ENCODE peak calls at places on chromosomes 5 and 9, in four cellular contexts. X is GM12878, D is K562, I is HepG2. W is an unnamed sample.

GRCh38 chr5:132877466-132877865 is 4.0 kb downstream of the LEAP2 start:
- DNase-seq in X (no peak), D (no peak), I (no peak), W (no peak)

GRCh38 chr5:33312631-33313030 is 128.1 kb upstream of the TARS1 start:
- DNase-seq in X (no peak), D (no peak), I (no peak), W (no peak)

GRCh38 chr5:151592855-151593408 is 1.8 kb upstream of the FAT2 start:
- DNase-seq in X (no peak), D (no peak), I (peak; percentile 66), W (no peak)

GRCh38 chr5:142342128-142342981 is 17.5 kb upstream of the SPRY4 start:
- DNase-seq in X (no peak), D (peak; percentile 46), I (peak; percentile 82), W (no peak)

GRCh38 chr5:135700731-135701130 is 121.9 kb upstream of the CXCL14 start:
- DNase-seq in X (no peak), D (no peak), I (no peak), W (no peak)

GRCh38 chr5:88555658-88556057 is 287.0 kb upstream of the TMEM161B start:
- DNase-seq in X (no peak), D (peak; percentile 5), I (no peak), W (peak; percentile 44)

GRCh38 chr5:112063191-112063590 is 306.2 kb upstream of the NREP start:
- DNase-seq in X (no peak), D (no peak), I (no peak), W (no peak)

GRCh38 chr5:109907751-109908150 is 218.0 kb downstream of the MAN2A1 start:
- DNase-seq in X (no peak), D (no peak), I (no peak), W (no peak)

GRCh38 chr5:77218263-77218662 is 7.8 kb downstream of the PDE8B start:
- DNase-seq in X (no peak), D (peak; percentile 11), I (no peak), W (no peak)

GRCh38 chr9:100540327-100540726 is 37.6 kb upstream of the CAVIN4 start:
- DNase-seq in X (no peak), D (no peak), I (no peak), W (no peak)

GRCh38 chr5:168472329-168472728 is 13.9 kb upstream of the RARS1 start:
- DNase-seq in X (no peak), D (peak; percentile 18), I (no peak), W (no peak)

GRCh38 chr9:111896942-111897830 is 572 bp downstream of the UGCG start:
- DNase-seq in X (no peak), D (peak; percentile 82), I (peak; percentile 11), W (peak; percentile 79)

GRCh38 chr9:96856363-96857286 is 2.3 kb upstream of the ZNF782 start:
- DNase-seq in X (peak; percentile 34), D (peak; percentile 56), I (peak; percentile 84), W (peak; percentile 74)

GRCh38 chr9:8558176-8558575 is 758.6 kb upstream of the DMAC1 start:
- DNase-seq in X (no peak), D (no peak), I (no peak), W (no peak)

DNA sequence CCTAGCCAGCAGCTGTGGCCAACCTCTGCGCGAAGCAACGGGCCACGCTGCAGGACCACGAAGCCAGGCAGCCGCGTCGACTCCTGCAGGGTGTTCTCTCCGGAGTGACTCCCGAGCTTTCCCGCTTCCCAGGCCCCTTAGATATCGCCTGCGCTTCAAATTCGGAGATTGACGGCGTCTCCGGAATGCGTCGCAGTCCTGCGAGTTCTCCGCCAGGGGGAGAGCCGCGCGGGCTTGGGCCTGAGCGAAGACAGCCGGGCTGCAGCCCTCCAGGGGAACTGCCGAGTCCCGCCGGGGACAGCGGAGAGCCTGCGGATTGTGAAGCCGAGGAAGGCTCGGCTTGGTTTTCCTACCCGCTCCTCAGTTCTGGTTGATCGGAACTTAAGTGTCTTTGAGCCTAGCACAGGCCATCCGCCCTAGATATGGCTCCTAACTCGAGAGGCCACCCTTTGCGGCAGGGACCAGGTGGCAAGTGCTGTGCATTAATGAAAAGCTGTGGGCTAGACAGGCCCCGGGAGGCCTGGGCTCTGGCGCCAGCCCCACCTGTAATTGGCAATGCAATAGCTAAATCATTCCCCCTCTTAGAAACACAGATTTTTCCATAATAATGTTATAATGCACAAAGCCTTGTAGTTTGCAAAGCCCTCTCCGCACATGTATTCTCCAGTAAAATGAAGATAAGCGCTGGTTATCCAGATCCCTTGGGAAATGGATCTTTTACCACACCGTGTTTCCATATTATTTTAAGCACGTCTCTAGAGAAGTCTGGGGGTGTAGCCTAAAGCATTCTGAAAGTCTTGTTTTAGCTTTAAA is 863 bp upstream of the APBA1 start:
- DNase-seq in X (peak; percentile 3), D (peak; percentile 65), I (peak; percentile 55), W (peak; percentile 88)
- TF ChIP-seq HDAC6 in X (peak; percentile 35), D (no peak), I (no peak), W (no peak)

DNA sequence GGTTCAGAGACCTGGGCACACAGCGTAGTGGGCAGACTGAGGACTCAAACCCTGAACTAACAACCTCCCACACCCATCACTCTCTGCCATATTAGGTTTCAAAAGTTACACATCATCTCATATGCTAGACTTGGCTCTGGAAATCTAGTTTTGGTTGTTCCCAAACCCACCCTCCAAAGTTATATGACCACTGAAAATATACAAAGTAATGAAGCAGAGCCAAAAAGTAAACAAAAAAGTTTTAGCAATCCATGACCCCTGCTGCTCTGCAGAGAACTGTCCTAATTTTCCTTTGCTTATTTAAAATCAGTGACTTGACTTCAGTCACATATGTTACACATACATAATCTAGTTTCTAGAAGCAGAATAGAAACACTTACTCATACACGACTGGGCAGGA is 155.6 kb upstream of the TAS2R1 start:
- DNase-seq in X (no peak), D (no peak), I (no peak), W (no peak)
- TF ChIP-seq ATF2 in X (no peak), D (no peak), I (no peak), W (no peak)

GRCh38 chr9:36862206-36863145 is 171.6 kb downstream of the PAX5 start:
- DNase-seq in X (no peak), D (peak; percentile 47), I (peak; percentile 46), W (no peak)
- TF ChIP-seq CEBPB in X (no peak), D (no peak), I (no peak), W (no peak)

GRCh38 chr9:19310246-19310645 is 69.8 kb downstream of the RPS6 start:
- DNase-seq in X (no peak), D (no peak), I (no peak), W (no peak)

GRCh38 chr9:19303216-19303615 is 72.7 kb downstream of the DENND4C start:
- DNase-seq in X (no peak), D (no peak), I (no peak), W (no peak)

DNA sequence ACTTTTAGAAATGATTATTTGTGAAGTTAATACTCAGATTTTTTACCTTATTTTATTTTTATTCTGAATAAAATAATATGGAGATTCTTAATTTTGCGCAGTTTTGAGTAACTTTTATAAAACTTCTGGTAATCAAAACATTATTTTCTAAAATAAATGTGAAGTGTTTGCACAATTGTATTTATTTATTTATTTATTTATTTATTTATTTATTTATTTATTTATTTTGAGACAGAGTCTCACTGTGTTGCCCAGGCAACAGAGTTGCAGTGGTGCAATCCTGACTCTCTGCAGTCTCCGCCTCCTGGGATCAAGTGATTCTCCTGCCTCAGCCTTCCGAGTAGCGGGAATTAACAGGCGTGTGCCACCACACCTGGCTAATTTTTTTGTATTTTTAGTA is 73.5 kb downstream of the RPS6 start:
- DNase-seq in X (no peak), D (no peak), I (no peak), W (no peak)
- TF ChIP-seq HDAC6 in X (no peak), D (no peak), I (no peak), W (no peak)

DNA sequence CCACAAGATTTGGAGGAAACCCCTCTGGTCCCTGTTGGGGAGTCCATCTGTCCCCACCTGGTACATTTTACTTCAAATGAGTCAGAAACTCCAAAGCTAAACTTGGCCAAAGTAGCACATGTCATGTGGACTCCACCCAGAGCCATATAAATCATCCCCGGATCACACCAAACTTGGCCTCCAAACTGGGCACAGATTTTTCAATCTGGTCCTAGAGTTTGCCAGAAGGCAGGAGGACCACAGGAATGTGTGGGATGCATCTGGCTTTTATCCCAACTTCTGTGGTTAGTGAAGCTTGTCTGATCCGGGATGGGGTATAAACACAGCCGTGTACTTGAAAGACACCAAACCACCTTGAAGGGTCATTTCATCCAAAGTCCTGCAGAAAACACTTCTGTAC is 66.3 kb downstream of the MAT2B start:
- DNase-seq in X (no peak), D (no peak), I (no peak), W (no peak)
- TF ChIP-seq ATF2 in X (no peak), D (no peak), I (no peak), W (no peak)

GRCh38 chr5:138986186-138986775 is 111.1 kb upstream of the LRRTM2 start:
- DNase-seq in X (no peak), D (no peak), I (no peak), W (no peak)
- TF ChIP-seq CEBPB in X (no peak), D (no peak), I (no peak), W (no peak)

DNA sequence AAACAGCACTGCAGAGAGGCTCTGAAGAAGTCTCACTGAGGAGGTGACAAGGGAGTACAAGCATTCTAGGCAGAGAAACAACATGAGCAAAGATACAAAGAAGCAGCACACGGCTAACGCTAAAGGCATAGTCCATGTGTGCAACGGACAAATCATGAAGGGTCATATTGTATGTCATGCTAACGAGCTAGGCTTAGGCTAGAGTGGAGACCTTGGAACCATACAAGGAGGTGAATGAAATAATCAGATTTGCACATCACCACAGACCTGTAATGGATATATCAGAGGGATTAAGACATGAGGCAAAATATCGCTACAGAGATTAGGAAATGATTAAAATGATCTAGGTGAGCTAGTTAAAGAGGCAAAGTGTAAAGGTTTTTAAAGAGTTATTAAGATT is 145.6 kb downstream of the NFIB start:
- DNase-seq in X (no peak), D (no peak), I (no peak), W (no peak)
- TF ChIP-seq HDAC6 in X (no peak), D (no peak), I (no peak), W (no peak)

GRCh38 chr5:98296426-98296825 is 477.0 kb upstream of the RGMB start:
- DNase-seq in X (no peak), D (no peak), I (no peak), W (no peak)
- TF ChIP-seq ATF2 in X (no peak), D (no peak), I (no peak), W (no peak)

GRCh38 chr5:80764786-80765185 is 110.0 kb upstream of the DHFR start:
- DNase-seq in X (no peak), D (no peak), I (no peak), W (no peak)
- TF ChIP-seq CEBPB in X (no peak), D (no peak), I (no peak), W (no peak)

W was measured in H1.